ENCODE peak calls at places on chromosomes 12 and 14, in five cellular contexts. One of them, this sample, is unnamed.

GRCh38 chr12:29681370-29681769 is 102.4 kb downstream of the TMTC1 start:
- DNase-seq in EL: no peak
- DNase-seq in T-helper 2 cell: no peak
- DNase-seq in fibroblast of lung: no peak
- DNase-seq in EH: no peak
- DNase-seq in this sample: no peak

GRCh38 chr14:75711134-75711795 is 50.2 kb downstream of the TTLL5 start:
- DNase-seq in EL: peak
- DNase-seq in T-helper 2 cell: no peak
- DNase-seq in fibroblast of lung: peak
- DNase-seq in EH: peak
- DNase-seq in this sample: no peak

GRCh38 chr12:21190016-21190415 is 59.0 kb downstream of the SLCO1B1 start:
- DNase-seq in EL: no peak
- DNase-seq in T-helper 2 cell: no peak
- DNase-seq in fibroblast of lung: no peak
- DNase-seq in EH: no peak
- DNase-seq in this sample: no peak

GRCh38 chr14:87170179-87170578 is 822.8 kb downstream of the GALC start:
- DNase-seq in EL: no peak
- DNase-seq in T-helper 2 cell: no peak
- DNase-seq in fibroblast of lung: no peak
- DNase-seq in EH: no peak
- DNase-seq in this sample: no peak

GRCh38 chr14:92400579-92401444 is 77.8 kb downstream of the SLC24A4 start:
- DNase-seq in EL: no peak
- DNase-seq in T-helper 2 cell: no peak
- DNase-seq in fibroblast of lung: no peak
- DNase-seq in EH: no peak
- DNase-seq in this sample: no peak

GRCh38 chr12:24561882-24562760 is 386.8 kb downstream of the BCAT1 start:
- DNase-seq in EL: peak
- DNase-seq in T-helper 2 cell: no peak
- DNase-seq in fibroblast of lung: peak
- DNase-seq in EH: peak
- DNase-seq in this sample: no peak

GRCh38 chr14:92937229-92937937 is 14.4 kb downstream of the CHGA start:
- DNase-seq in EL: no peak
- DNase-seq in T-helper 2 cell: no peak
- DNase-seq in fibroblast of lung: no peak
- DNase-seq in EH: no peak
- DNase-seq in this sample: no peak

GRCh38 chr14:92986254-92987147 is 63.6 kb downstream of the CHGA start:
- DNase-seq in EL: peak
- DNase-seq in T-helper 2 cell: no peak
- DNase-seq in fibroblast of lung: peak
- DNase-seq in EH: peak
- DNase-seq in this sample: no peak

GRCh38 chr12:67413577-67413976 is 144.4 kb downstream of the CAND1 start:
- DNase-seq in EL: peak
- DNase-seq in T-helper 2 cell: no peak
- DNase-seq in fibroblast of lung: no peak
- DNase-seq in EH: peak
- DNase-seq in this sample: no peak

GRCh38 chr14:75610839-75611238 is 32.4 kb downstream of the FLVCR2 start:
- DNase-seq in EL: no peak
- DNase-seq in T-helper 2 cell: no peak
- DNase-seq in fibroblast of lung: no peak
- DNase-seq in EH: peak
- DNase-seq in this sample: no peak

GRCh38 chr12:53070901-53071492 is 8.2 kb downstream of the SPRYD3 start:
- DNase-seq in EL: peak
- DNase-seq in T-helper 2 cell: no peak
- DNase-seq in fibroblast of lung: peak
- DNase-seq in EH: peak
- DNase-seq in this sample: no peak

GRCh38 chr12:69352904-69353303 is 4.7 kb downstream of the LYZ start:
- DNase-seq in EL: no peak
- DNase-seq in T-helper 2 cell: no peak
- DNase-seq in fibroblast of lung: no peak
- DNase-seq in EH: no peak
- DNase-seq in this sample: no peak

GRCh38 chr14:72559227-72559626 is 334.7 kb downstream of the DPF3 start:
- DNase-seq in EL: peak
- DNase-seq in T-helper 2 cell: no peak
- DNase-seq in fibroblast of lung: peak
- DNase-seq in EH: peak
- DNase-seq in this sample: no peak

GRCh38 chr12:98325003-98325402 is 190.4 kb upstream of the TMPO start:
- DNase-seq in EL: no peak
- DNase-seq in T-helper 2 cell: no peak
- DNase-seq in fibroblast of lung: no peak
- DNase-seq in EH: no peak
- DNase-seq in this sample: no peak